ENCODE peak calls at places on chromosomes 13 and 19, in five cellular contexts. R is mammary epithelial cell, S is nephron progenitor cell, W is tibial nerve, E is Panc1. L is an unnamed sample.

GRCh38 chr19:35027851-35028599 is 2.2 kb upstream of the SCN1B start:
- DNase-seq in R (peak; percentile 3), W (no peak), S (no peak), E (no peak), L (no peak)

GRCh38 chr19:38318595-38319142 is 976 bp upstream of the KCNK6 start:
- DNase-seq in R (peak; percentile 57), E (no peak), S (no peak), W (no peak), L (no peak)

GRCh38 chr13:53357582-53357981 is 329.0 kb downstream of the OLFM4 start:
- DNase-seq in E (no peak), S (no peak), R (no peak), W (no peak), L (no peak)

GRCh38 chr13:34913040-34913439 is 29.0 kb upstream of the NBEA start:
- DNase-seq in W (no peak), E (no peak), S (peak; percentile 53), R (no peak), L (no peak)

GRCh38 chr19:8517551-8518442 is 3.8 kb upstream of the ZNF414 start:
- DNase-seq in E (no peak), R (no peak), S (no peak), W (no peak), L (no peak)

GRCh38 chr13:35139591-35139990 is 197.5 kb downstream of the NBEA start:
- DNase-seq in S (no peak), E (no peak), R (no peak), W (no peak), L (no peak)

GRCh38 chr13:44765076-44765475 is 188.9 kb upstream of the TSC22D1 start:
- DNase-seq in R (no peak), E (no peak), S (no peak), W (no peak), L (no peak)

GRCh38 chr13:80214521-80214941 is 126.4 kb downstream of the SPRY2 start:
- DNase-seq in S (no peak), R (no peak), W (no peak), E (no peak), L (no peak)

GRCh38 chr13:99157046-99157445 is 43.6 kb upstream of the UBAC2 start:
- DNase-seq in W (no peak), E (no peak), S (no peak), R (no peak), L (no peak)

GRCh38 chr13:30362869-30363268 is 55.5 kb upstream of the KATNAL1 start:
- DNase-seq in W (no peak), E (no peak), S (no peak), R (no peak), L (no peak)

GRCh38 chr13:31967155-31967554 is 64.4 kb upstream of the FRY start:
- DNase-seq in S (no peak), R (no peak), W (no peak), E (no peak), L (no peak)

GRCh38 chr19:35195822-35196221 is 32.7 kb downstream of the FAM187B start:
- DNase-seq in W (no peak), E (no peak), S (no peak), R (no peak), L (peak; percentile 10)

GRCh38 chr19:39655613-39656012 is at the start of gene LGALS16:
- DNase-seq in W (no peak), E (no peak), S (no peak), R (no peak), L (no peak)

GRCh38 chr13:45445053-45445452 is 19.7 kb upstream of the COG3 start:
- DNase-seq in W (no peak), E (no peak), R (no peak), S (no peak), L (peak; percentile 8)

GRCh38 chr13:48311223-48311622 is 7.7 kb downstream of the RB1 start:
- DNase-seq in S (no peak), R (no peak), W (no peak), E (no peak), L (no peak)

GRCh38 chr13:60091573-60091972 is 72.2 kb downstream of the DIAPH3 start:
- DNase-seq in S (no peak), R (no peak), E (no peak), W (no peak), L (no peak)
- TF ChIP-seq CTCF in S (peak; percentile 9), R (peak; percentile 3), E (peak; percentile 11), W (no peak), L (peak; percentile 23)

GRCh38 chr19:4414144-4414799 is 11.8 kb downstream of the CHAF1A start:
- DNase-seq in W (no peak), S (no peak), R (no peak), E (no peak), L (no peak)

GRCh38 chr19:4416268-4416667 is 13.8 kb downstream of the CHAF1A start:
- DNase-seq in R (no peak), E (no peak), S (no peak), W (no peak), L (no peak)

GRCh38 chr19:4413588-4413987 is 11.1 kb downstream of the CHAF1A start:
- DNase-seq in R (no peak), E (no peak), W (no peak), S (no peak), L (no peak)

GRCh38 chr19:4415352-4415751 is 12.9 kb downstream of the CHAF1A start:
- DNase-seq in S (no peak), E (no peak), W (no peak), R (no peak), L (no peak)

GRCh38 chr19:4414800-4415251 is 12.4 kb downstream of the CHAF1A start:
- DNase-seq in R (no peak), S (no peak), W (no peak), E (no peak), L (no peak)
- TF ChIP-seq CTCF in R (no peak), S (no peak), W (no peak), E (no peak), L (no peak)

GRCh38 chr19:2109278-2109864 is 12.7 kb downstream of the IZUMO4 start:
- DNase-seq in R (no peak), W (no peak), S (no peak), E (no peak), L (no peak)

GRCh38 chr19:2111886-2112285 is 15.2 kb downstream of the IZUMO4 start:
- DNase-seq in R (no peak), S (no peak), W (no peak), E (no peak), L (no peak)

GRCh38 chr19:2111425-2111824 is 14.7 kb downstream of the IZUMO4 start:
- DNase-seq in R (no peak), W (no peak), E (no peak), S (no peak), L (no peak)

GRCh38 chr19:2112516-2113320 is 16.0 kb downstream of the IZUMO4 start:
- DNase-seq in W (no peak), S (no peak), E (no peak), R (no peak), L (no peak)

GRCh38 chr19:2110822-2111221 is 14.1 kb downstream of the IZUMO4 start:
- DNase-seq in S (no peak), R (no peak), W (no peak), E (no peak), L (no peak)
- TF ChIP-seq CTCF in S (no peak), R (no peak), W (no peak), E (no peak), L (no peak)

DNA sequence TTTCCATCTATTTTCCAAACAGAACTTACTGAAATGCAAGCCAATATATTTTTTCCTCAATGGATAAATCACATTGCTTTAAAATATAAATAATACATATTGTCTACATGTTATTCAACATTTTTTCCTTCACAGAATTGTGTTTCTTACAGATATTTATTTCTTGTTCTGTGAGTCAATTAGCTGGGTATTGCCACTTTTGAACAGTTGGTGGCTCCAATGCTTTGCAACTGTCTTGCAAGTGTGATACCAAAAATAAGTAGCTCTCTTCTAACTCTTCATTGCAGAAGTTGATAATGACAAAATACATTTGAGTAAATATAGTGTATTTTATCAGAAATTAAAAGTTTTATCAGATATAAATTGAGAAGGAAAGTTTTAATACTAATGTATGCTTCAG is 17.1 kb upstream of the GPC5 start:
- DNase-seq in S (no peak), E (no peak), R (no peak), W (no peak), L (no peak)
- TF ChIP-seq CTCF in S (peak; percentile 49), E (peak; percentile 41), R (peak; percentile 55), W (peak; percentile 16), L (peak; percentile 85)

DNA sequence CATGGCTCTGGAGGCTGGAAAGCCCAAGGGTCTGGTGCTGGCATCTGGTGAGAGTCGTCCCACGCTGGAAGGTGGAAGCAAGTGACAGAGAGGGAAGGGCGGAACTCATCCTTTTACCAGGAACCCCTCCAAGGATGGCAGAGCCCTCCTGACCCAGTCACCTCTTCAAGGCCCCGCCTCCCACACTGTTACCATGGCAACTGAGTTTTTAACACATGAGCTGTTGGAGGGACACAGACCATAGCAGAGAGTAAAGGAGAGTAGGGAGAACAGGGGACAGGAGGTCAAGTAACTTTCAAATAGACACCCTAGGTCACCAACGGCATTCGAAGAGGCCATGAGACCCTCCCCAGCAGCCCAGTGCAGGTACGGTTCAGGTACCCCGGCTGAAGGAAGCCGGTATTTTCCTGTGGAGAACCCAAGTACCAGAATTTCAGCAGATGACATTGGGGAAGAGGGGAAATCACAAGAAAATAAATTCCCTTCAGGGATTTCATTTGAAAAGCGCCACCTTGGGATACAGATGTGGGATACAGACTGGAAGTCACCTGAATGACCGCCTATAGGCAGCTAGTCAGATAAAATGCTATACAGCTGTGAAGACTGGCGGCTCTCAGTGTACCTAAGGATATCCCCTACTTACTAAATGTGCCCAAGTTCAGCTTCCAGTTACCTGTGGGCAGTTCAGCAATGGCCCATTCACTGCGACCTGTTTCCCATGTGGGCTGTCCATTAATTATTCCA is 8.0 kb downstream of the IL17D start:
- DNase-seq in S (peak; percentile 70), E (no peak), R (no peak), W (no peak), L (no peak)
- TF ChIP-seq CTCF in S (no peak), E (peak; percentile 69), R (peak; percentile 23), W (no peak), L (peak; percentile 17)

DNA sequence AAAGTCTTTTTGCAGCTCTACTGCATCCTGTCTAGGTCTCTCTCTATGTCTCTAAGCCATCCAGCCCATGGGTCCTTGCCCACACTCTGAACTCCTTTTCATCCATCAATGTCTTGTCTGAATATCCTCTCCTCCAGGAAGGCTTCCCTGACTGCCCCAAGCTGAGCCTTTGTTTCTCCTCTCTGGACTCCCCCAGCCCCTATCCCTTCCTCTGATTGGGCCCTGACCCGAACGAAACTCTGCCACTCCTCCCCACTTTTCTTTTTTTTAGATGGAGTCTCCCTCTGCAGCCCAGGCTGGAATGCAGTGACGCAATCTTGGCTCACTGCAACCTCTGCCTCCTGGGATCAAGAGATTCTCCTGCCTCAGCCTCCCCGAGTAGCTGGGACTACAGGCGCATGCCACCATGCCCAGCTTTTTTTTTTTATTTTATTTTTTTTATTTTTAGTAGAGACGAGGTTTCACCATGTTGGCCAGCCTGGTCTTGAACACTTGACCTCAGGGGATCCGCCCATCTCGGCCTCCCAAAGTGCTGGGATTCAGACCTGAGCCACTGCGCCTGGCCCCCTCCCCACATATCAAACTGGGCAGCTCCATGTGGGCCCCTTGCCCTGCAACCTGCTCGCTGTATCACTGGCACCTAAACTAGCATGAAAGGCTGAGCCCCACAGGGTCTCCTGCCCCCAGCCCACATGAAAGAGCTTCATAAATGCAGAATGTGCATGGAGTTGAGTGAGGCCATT is 870 bp upstream of the UNC13A start:
- DNase-seq in S (no peak), E (no peak), R (no peak), W (no peak), L (no peak)
- TF ChIP-seq CTCF in S (no peak), E (no peak), R (no peak), W (no peak), L (no peak)

L was measured in osteocyte.